ENCODE peak calls at places on chromosomes 3 and 15, in nine cellular contexts. A, I, R, D, U, Y, N, Q and W are unnamed samples.

GRCh38 chr15:73600413-73601050 is 32.7 kb downstream of the NPTN start:
- DNase-seq in A (no peak), I (no peak), R (no peak), D (no peak), U (no peak), Y (no peak), N (no peak), Q (no peak), W (no peak)

GRCh38 chr3:99246010-99246654 is 344.6 kb upstream of the DCBLD2 start:
- DNase-seq in A (no peak), I (no peak), R (no peak), D (no peak), U (no peak), Y (no peak), N (peak), Q (no peak), W (no peak)

GRCh38 chr3:53198256-53198977 is 37.4 kb downstream of the PRKCD start:
- DNase-seq in A (no peak), I (no peak), R (no peak), D (no peak), U (no peak), Y (no peak), N (no peak), Q (no peak), W (no peak)

GRCh38 chr3:128994173-128994512 is 267 bp upstream of the CFAP92 start:
- DNase-seq in A (no peak), I (no peak), R (no peak), D (no peak), U (no peak), Y (no peak), N (no peak), Q (no peak), W (no peak)

GRCh38 chr3:28326458-28326926 is 22.0 kb upstream of the ZCWPW2 start:
- DNase-seq in A (no peak), I (no peak), R (no peak), D (no peak), U (no peak), Y (peak), N (peak), Q (no peak), W (no peak)

GRCh38 chr3:4097801-4098200 is 205.4 kb upstream of the SETMAR start:
- DNase-seq in A (no peak), I (no peak), R (no peak), D (no peak), U (no peak), Y (no peak), N (no peak), Q (no peak), W (no peak)

GRCh38 chr15:85860394-85861161 is 65.9 kb upstream of the KLHL25 start:
- DNase-seq in A (no peak), I (no peak), R (no peak), D (no peak), U (no peak), Y (no peak), N (no peak), Q (no peak), W (no peak)

GRCh38 chr15:73605759-73606423 is 27.3 kb downstream of the NPTN start:
- DNase-seq in A (no peak), I (no peak), R (no peak), D (no peak), U (no peak), Y (no peak), N (no peak), Q (no peak), W (no peak)

GRCh38 chr3:188439080-188439479 is 285.1 kb downstream of the LPP start:
- DNase-seq in A (no peak), I (no peak), R (no peak), D (no peak), U (no peak), Y (no peak), N (no peak), Q (no peak), W (no peak)

GRCh38 chr15:68982976-68983550 is 31.4 kb upstream of the NOX5 start:
- DNase-seq in A (no peak), I (no peak), R (no peak), D (no peak), U (no peak), Y (no peak), N (no peak), Q (no peak), W (no peak)

GRCh38 chr3:13244695-13245449 is 171.6 kb upstream of the IQSEC1 start:
- DNase-seq in A (no peak), I (no peak), R (no peak), D (no peak), U (no peak), Y (no peak), N (no peak), Q (no peak), W (no peak)

GRCh38 chr15:94266789-94267188 is 35.4 kb downstream of the MCTP2 start:
- DNase-seq in A (no peak), I (no peak), R (no peak), D (no peak), U (no peak), Y (no peak), N (no peak), Q (no peak), W (no peak)

GRCh38 chr3:141077631-141078030 is 26.5 kb downstream of the SPSB4 start:
- DNase-seq in A (no peak), I (no peak), R (no peak), D (no peak), U (no peak), Y (no peak), N (no peak), Q (no peak), W (no peak)
- H3K27ac ChIP-seq in A (no peak), I (no peak), R (peak), D (peak), U (no peak), Y (peak), N (no peak), Q (no peak), W (peak)

GRCh38 chr15:40307421-40308165 is at the start of gene PLCB2:
- DNase-seq in A (no peak), I (no peak), R (no peak), D (peak), U (no peak), Y (peak), N (no peak), Q (no peak), W (no peak)
- TF ChIP-seq POLR2A in A (no peak), I (no peak), R (no peak), D (no peak), U (no peak), Y (peak), N (no peak), Q (no peak), W (no peak)

GRCh38 chr3:125128861-125129501 is 73.2 kb upstream of the HEG1 start:
- DNase-seq in A (no peak), I (no peak), R (no peak), D (no peak), U (no peak), Y (no peak), N (peak), Q (no peak), W (no peak)
- H3K4me3 ChIP-seq in A (no peak), I (no peak), R (no peak), D (no peak), U (no peak), Y (no peak), N (no peak), Q (no peak), W (no peak)

DNA sequence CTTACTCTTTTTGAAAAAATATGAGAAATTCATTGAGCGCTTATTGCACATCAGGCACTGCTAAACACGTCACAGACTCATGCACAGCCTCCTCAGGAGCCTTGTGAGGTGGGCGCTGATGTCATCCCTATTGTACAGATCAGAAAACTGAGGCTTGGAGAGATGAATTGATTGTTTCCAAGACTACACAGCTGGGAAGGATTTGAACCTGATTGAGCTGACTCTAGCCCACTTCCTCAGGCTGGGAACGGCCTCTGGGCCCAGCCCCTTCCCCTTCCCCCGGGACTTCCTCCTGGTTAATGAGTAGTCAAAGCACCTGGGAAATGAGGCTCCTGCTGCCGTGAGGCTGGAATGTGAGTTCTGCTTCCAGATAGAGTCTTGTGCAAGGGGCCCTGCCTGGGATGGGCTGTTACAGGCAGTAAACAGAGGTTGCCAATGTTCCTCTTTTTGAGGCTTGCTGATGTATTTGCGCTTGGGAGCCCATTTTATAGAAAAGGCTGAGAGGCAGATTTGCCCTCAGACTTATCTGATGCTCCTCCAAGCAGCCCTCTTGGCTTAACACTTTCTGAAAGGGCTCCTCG is 16.4 kb downstream of the SLC6A6 start:
- DNase-seq in A (no peak), I (no peak), R (no peak), D (no peak), U (peak), Y (peak), N (no peak), Q (no peak), W (no peak)
- H3K27ac ChIP-seq in A (no peak), I (no peak), R (no peak), D (no peak), U (peak), Y (no peak), N (no peak), Q (no peak), W (no peak)

GRCh38 chr3:160434071-160434470 is 15.5 kb downstream of the TRIM59 start:
- DNase-seq in A (no peak), I (no peak), R (no peak), D (no peak), U (no peak), Y (no peak), N (peak), Q (no peak), W (no peak)
- TF ChIP-seq POLR2A in A (no peak), I (no peak), R (no peak), D (no peak), U (no peak), Y (no peak), N (no peak), Q (no peak), W (no peak)

GRCh38 chr3:111676177-111677021 is 81.3 kb upstream of the ZBED2 start:
- DNase-seq in A (no peak), I (peak), R (no peak), D (no peak), U (peak), Y (peak), N (no peak), Q (no peak), W (no peak)
- H3K4me3 ChIP-seq in A (no peak), I (no peak), R (no peak), D (no peak), U (peak), Y (no peak), N (no peak), Q (peak), W (no peak)

GRCh38 chr3:186496016-186496415 is 48.2 kb downstream of the CRYGS start:
- DNase-seq in A (no peak), I (no peak), R (no peak), D (no peak), U (no peak), Y (no peak), N (no peak), Q (no peak), W (no peak)
- H3K27ac ChIP-seq in A (no peak), I (no peak), R (no peak), D (no peak), U (no peak), Y (no peak), N (no peak), Q (no peak), W (no peak)

DNA sequence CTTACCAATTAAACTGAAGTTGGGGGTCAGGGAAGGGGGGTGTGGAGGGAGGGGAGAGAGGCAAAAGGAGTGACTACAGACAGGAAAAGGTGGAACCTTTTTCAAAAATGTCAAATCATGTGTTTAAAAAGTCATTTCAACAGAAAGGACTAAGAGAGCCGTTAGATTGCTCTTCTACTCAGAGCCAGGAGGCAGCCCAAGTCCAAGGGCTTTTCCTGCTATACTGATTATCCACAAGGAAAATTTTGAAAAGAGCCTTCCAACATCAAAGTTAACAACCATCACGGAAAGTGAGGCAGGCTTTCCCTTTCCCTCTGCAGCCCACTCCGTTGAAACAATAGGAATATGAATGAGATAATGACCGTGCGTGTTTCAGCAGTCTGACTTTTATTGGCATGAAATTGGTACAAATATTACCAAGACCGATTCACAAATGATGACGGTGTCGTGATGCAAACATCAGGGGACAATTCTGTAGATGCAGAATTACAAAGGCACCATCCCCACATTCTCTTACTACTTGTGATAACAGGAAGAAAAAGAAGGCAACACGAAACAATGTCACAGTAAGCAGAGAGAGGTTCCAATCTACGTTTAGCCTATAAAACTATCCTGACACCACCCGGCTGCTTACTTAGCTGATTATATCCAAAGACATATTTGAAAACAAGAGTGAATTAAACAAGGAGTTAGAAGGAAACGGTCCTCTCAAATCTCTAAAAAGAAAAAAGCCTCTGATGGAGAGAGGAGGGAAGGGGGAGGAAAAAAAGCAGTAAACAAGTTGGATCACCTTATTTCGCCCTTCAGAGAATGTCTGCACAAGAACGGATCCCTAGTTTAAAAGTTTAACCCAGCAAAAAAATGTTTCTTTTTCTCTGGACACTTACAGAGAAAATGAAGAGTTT is 453.7 kb downstream of the FOXP1 start:
- DNase-seq in A (no peak), I (no peak), R (peak), D (no peak), U (peak), Y (no peak), N (peak), Q (no peak), W (no peak)
- TF ChIP-seq POLR2A in A (no peak), I (no peak), R (no peak), D (no peak), U (no peak), Y (peak), N (peak), Q (no peak), W (no peak)

GRCh38 chr3:57737840-57738239 is 18.3 kb upstream of the SLMAP start:
- DNase-seq in A (no peak), I (no peak), R (no peak), D (no peak), U (no peak), Y (no peak), N (no peak), Q (no peak), W (no peak)
- H3K4me3 ChIP-seq in A (no peak), I (no peak), R (no peak), D (no peak), U (no peak), Y (no peak), N (no peak), Q (no peak), W (no peak)

GRCh38 chr15:84855032-84855645 is 29.3 kb upstream of the SLC28A1 start:
- DNase-seq in A (no peak), I (no peak), R (no peak), D (no peak), U (peak), Y (no peak), N (no peak), Q (no peak), W (no peak)
- H3K27ac ChIP-seq in A (peak), I (peak), R (no peak), D (peak), U (no peak), Y (no peak), N (no peak), Q (no peak), W (no peak)